ENCODE peak calls at places on chromosome 11, in nine cellular contexts. G is fibroblast of lung, N is neural progenitor cell, A is fibroblast of mammary gland, D is brain microvascular endothelial cell, S is HCT116, I is WERI-Rb-1, X is fibroblast of pulmonary artery, J is psoas muscle. T is an unnamed sample.

GRCh38 chr11:15199693-15200092 is 85.0 kb downstream of the INSC start:
- DNase-seq in G (peak; percentile 68), A (peak; percentile 79), X (no peak), J (peak; percentile 83), D (no peak), I (no peak), S (no peak), N (no peak), T (peak; percentile 56)

GRCh38 chr11:44976576-44976975 is 25.9 kb upstream of the TP53I11 start:
- DNase-seq in G (no peak), N (no peak), S (no peak), X (no peak), A (no peak), J (no peak), D (no peak), I (no peak), T (no peak)

GRCh38 chr11:69002101-69002742 is 10.8 kb downstream of the MRGPRF start:
- DNase-seq in I (no peak), D (no peak), G (no peak), X (no peak), J (no peak), A (no peak), S (no peak), N (no peak), T (peak; percentile 8)

GRCh38 chr11:65429069-65429681 is 6.6 kb downstream of the NEAT1 start:
- DNase-seq in S (no peak), D (peak; percentile 60), I (no peak), A (peak; percentile 86), J (no peak), N (peak; percentile 32), X (peak; percentile 86), G (peak; percentile 67), T (peak; percentile 87)

GRCh38 chr11:134207538-134208239 is 16.1 kb downstream of the NCAPD3 start:
- DNase-seq in X (peak; percentile 36), N (peak; percentile 43), I (peak; percentile 63), G (no peak), J (peak; percentile 58), A (peak; percentile 24), D (no peak), S (no peak), T (peak; percentile 22)

GRCh38 chr11:134260503-134260902 is 7.1 kb downstream of the ACAD8 start:
- DNase-seq in S (no peak), G (no peak), D (no peak), I (no peak), X (no peak), J (no peak), N (no peak), A (no peak), T (no peak)

GRCh38 chr11:43447124-43447523 is 88.4 kb downstream of the TTC17 start:
- DNase-seq in J (no peak), I (no peak), N (no peak), A (no peak), G (peak; percentile 17), X (no peak), D (no peak), S (no peak), T (no peak)

GRCh38 chr11:28245131-28245530 is 136.9 kb downstream of the METTL15 start:
- DNase-seq in A (peak; percentile 28), X (no peak), N (no peak), G (peak; percentile 90), D (no peak), I (no peak), J (no peak), S (no peak), T (no peak)

GRCh38 chr11:72204865-72205264 is 11.7 kb upstream of the FOLR2 start:
- DNase-seq in X (peak; percentile 67), N (no peak), A (no peak), S (no peak), I (no peak), J (no peak), G (no peak), D (no peak), T (peak; percentile 30)

GRCh38 chr11:10307411-10308207 is 2.7 kb downstream of the ADM start:
- DNase-seq in I (peak; percentile 72), D (peak; percentile 82), S (peak; percentile 84), A (peak; percentile 92), N (peak; percentile 89), J (peak; percentile 94), G (peak; percentile 86), X (peak; percentile 95), T (peak; percentile 87)

GRCh38 chr11:16296243-16296642 is 60.1 kb downstream of the SOX6 start:
- DNase-seq in S (no peak), A (no peak), J (no peak), X (no peak), G (no peak), I (no peak), N (no peak), D (no peak), T (no peak)

GRCh38 chr11:16299390-16299789 is 57.0 kb downstream of the SOX6 start:
- DNase-seq in N (no peak), J (no peak), G (no peak), D (no peak), X (no peak), I (no peak), S (no peak), A (no peak), T (no peak)

GRCh38 chr11:16295592-16295991 is 60.8 kb downstream of the SOX6 start:
- DNase-seq in D (no peak), J (no peak), N (no peak), G (no peak), I (no peak), S (no peak), X (no peak), A (no peak), T (no peak)

GRCh38 chr11:16299884-16300778 is 56.2 kb downstream of the SOX6 start:
- DNase-seq in I (no peak), D (no peak), N (no peak), A (no peak), J (no peak), G (no peak), X (no peak), S (no peak), T (no peak)

GRCh38 chr11:16297332-16297731 is 59.0 kb downstream of the SOX6 start:
- DNase-seq in N (no peak), A (no peak), X (no peak), I (no peak), S (no peak), G (no peak), D (no peak), J (no peak), T (no peak)
- H3K4me3 ChIP-seq in N (no peak overlapping the region), A (no peak overlapping the region), X (no peak overlapping the region), I (no peak overlapping the region), S (no peak overlapping the region), G (no peak overlapping the region), D (no peak overlapping the region), J (no peak overlapping the region), T (no peak overlapping the region)

GRCh38 chr11:76513654-76514034 is 68.8 kb downstream of the EMSY start:
- DNase-seq in N (no peak), A (no peak), D (no peak), S (no peak), J (no peak), X (no peak), I (no peak), G (no peak), T (no peak)

GRCh38 chr11:76510060-76511047 is 65.5 kb downstream of the EMSY start:
- DNase-seq in S (no peak), D (peak; percentile 40), J (peak; percentile 26), A (no peak), I (no peak), X (peak; percentile 38), N (peak; percentile 57), G (peak; percentile 75), T (peak; percentile 51)

GRCh38 chr11:76515494-76515893 is 70.7 kb downstream of the EMSY start:
- DNase-seq in X (no peak), N (no peak), A (no peak), I (no peak), J (no peak), D (no peak), G (no peak), S (no peak), T (peak; percentile 43)

GRCh38 chr11:76512851-76513653 is 68.2 kb downstream of the EMSY start:
- DNase-seq in J (no peak), A (peak; percentile 52), G (peak; percentile 37), N (peak; percentile 20), I (no peak), X (peak; percentile 69), D (no peak), S (peak; percentile 16), T (peak; percentile 77)
- TF ChIP-seq CTCF in J (peak; percentile 36), A (peak; percentile 44), G (peak; percentile 45), N (peak; percentile 61), I (no peak), X (peak; percentile 44), D (peak; percentile 29), S (peak; percentile 31), T (peak; percentile 47)

GRCh38 chr11:129636926-129637325 is 178.7 kb upstream of the TMEM45B start:
- DNase-seq in X (no peak), A (peak; percentile 65), I (no peak), J (no peak), D (no peak), S (no peak), G (peak; percentile 25), N (no peak), T (no peak)
- H3K4me3 ChIP-seq in X (no peak overlapping the region), A (no peak overlapping the region), I (no peak overlapping the region), J (no peak overlapping the region), D (no peak overlapping the region), S (no peak overlapping the region), G (no peak overlapping the region), N (no peak overlapping the region), T (no peak overlapping the region)

GRCh38 chr11:47212938-47213337 is 1.8 kb upstream of the DDB2 start:
- DNase-seq in I (no peak), J (no peak), D (no peak), S (no peak), X (no peak), N (no peak), A (no peak), G (no peak), T (no peak)

GRCh38 chr11:47215366-47215925 is 672 bp downstream of the DDB2 start:
- DNase-seq in J (no peak), G (no peak), A (no peak), I (no peak), N (peak; percentile 34), S (no peak), D (no peak), X (no peak), T (no peak)

GRCh38 chr11:47220401-47220821 is 5.6 kb downstream of the DDB2 start:
- DNase-seq in X (peak; percentile 92), J (no peak), A (peak; percentile 81), D (peak; percentile 85), G (peak; percentile 69), I (no peak), S (no peak), N (no peak), T (peak; percentile 92)

GRCh38 chr11:47213985-47214564 is 699 bp upstream of the DDB2 start:
- DNase-seq in N (peak; percentile 71), J (peak; percentile 96), A (peak; percentile 78), I (no peak), D (peak; percentile 57), S (peak; percentile 81), X (peak; percentile 80), G (peak; percentile 88), T (peak; percentile 92)

DNA sequence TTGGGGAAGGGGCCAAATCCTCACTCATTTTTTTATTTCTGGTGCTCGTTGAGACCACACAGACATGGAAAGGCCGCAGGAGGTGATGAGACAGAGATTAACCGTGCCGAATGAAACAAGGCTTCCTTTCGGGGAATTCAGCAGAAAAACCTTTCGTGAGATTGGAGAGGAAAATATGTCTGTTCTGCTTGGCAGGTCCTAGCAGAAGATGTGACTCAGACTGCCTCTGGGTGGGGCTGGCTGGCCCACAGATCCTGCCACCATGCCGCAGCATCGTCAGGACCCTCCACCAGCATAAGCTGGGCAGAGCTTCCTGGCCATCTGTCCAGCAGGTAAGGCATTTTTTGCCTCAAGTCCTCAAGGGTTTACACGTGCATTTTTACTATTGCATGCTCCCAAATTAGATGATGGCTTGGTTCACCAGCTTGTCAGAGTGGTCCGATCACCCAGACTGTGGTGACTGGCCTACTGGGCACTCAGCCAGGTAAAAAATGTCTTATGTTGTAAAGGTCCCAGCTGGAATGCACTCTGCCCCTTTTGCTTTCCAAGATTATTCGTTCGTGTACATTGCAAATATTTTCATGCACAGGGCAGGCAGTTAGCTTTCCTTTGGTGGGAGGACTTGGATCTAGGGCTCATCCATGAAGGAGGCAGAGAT is 1.5 kb downstream of the DDB2 start:
- DNase-seq in J (no peak), I (peak; percentile 51), S (peak; percentile 45), G (peak; percentile 92), A (peak; percentile 79), N (peak; percentile 32), D (peak; percentile 81), X (peak; percentile 87), T (peak; percentile 93)
- TF ChIP-seq CTCF in J (no peak), I (peak; percentile 32), S (no peak), G (no peak), A (no peak), N (peak; percentile 19), D (peak; percentile 7), X (no peak), T (no peak)